ENCODE peak calls at places on chromosomes 16 and 17, in ten cellular contexts. G, Q, H, D, E, S, P, A, Z and Y are unnamed samples.

GRCh38 chr16:76535-77272 is 1.3 kb upstream of the MPG start:
- DNase-seq in G (peak; percentile 61), Q (peak; percentile 75), H (peak; percentile 76), D (peak; percentile 88), E (peak; percentile 95), S (peak; percentile 83), P (peak; percentile 78), A (peak; percentile 74), Z (peak; percentile 66), Y (peak; percentile 70)

GRCh38 chr17:73612074-73612473 is 32.2 kb downstream of the SDK2 start:
- DNase-seq in G (no peak), Q (no peak), H (no peak), D (no peak), E (no peak), S (no peak), P (no peak), A (no peak), Z (no peak), Y (no peak)

GRCh38 chr16:19512297-19512696 is 9.6 kb downstream of the GDE1 start:
- DNase-seq in G (no peak), Q (no peak), H (no peak), D (no peak), E (no peak), S (no peak), P (no peak), A (no peak), Z (no peak), Y (no peak)

GRCh38 chr17:35238817-35239216 is 4.1 kb upstream of the SLFN5 start:
- DNase-seq in G (no peak), Q (no peak), H (no peak), D (no peak), E (peak; percentile 78), S (no peak), P (no peak), A (peak; percentile 51), Z (no peak), Y (no peak)

GRCh38 chr16:20868890-20869289 is 31.3 kb downstream of the DCUN1D3 start:
- DNase-seq in G (no peak), Q (peak; percentile 78), H (peak; percentile 82), D (peak; percentile 92), E (peak; percentile 57), S (peak; percentile 80), P (peak; percentile 86), A (no peak), Z (peak; percentile 91), Y (peak; percentile 80)

GRCh38 chr16:10552998-10553491 is 27.4 kb downstream of the EMP2 start:
- DNase-seq in G (peak; percentile 21), Q (peak; percentile 33), H (no peak), D (peak; percentile 64), E (no peak), S (peak; percentile 34), P (peak; percentile 76), A (no peak), Z (peak; percentile 30), Y (peak; percentile 47)

GRCh38 chr17:8420041-8420934 is 15.4 kb upstream of the NDEL1 start:
- DNase-seq in G (no peak), Q (peak; percentile 28), H (peak; percentile 55), D (peak; percentile 47), E (peak; percentile 52), S (peak; percentile 73), P (peak; percentile 82), A (peak; percentile 16), Z (peak; percentile 94), Y (peak; percentile 84)

GRCh38 chr16:12311309-12311708 is 334.8 kb downstream of the SNX29 start:
- DNase-seq in G (no peak), Q (no peak), H (peak; percentile 40), D (no peak), E (no peak), S (no peak), P (peak; percentile 29), A (no peak), Z (no peak), Y (no peak)

GRCh38 chr17:40910441-40910841 is 25.4 kb upstream of the KRT20 start:
- DNase-seq in G (no peak), Q (no peak), H (no peak), D (no peak), E (peak; percentile 55), S (no peak), P (no peak), A (peak; percentile 31), Z (no peak), Y (no peak)

GRCh38 chr17:67602974-67603373 is 114.8 kb upstream of the NOL11 start:
- DNase-seq in G (no peak), Q (no peak), H (no peak), D (no peak), E (peak; percentile 49), S (peak; percentile 22), P (no peak), A (peak; percentile 75), Z (peak; percentile 53), Y (no peak)

GRCh38 chr17:17922198-17922901 is 49.9 kb downstream of the TOM1L2 start:
- DNase-seq in G (no peak), Q (no peak), H (peak; percentile 21), D (no peak), E (no peak), S (no peak), P (no peak), A (no peak), Z (no peak), Y (no peak)
- H3K4me1 ChIP-seq in G (peaks cover 22% of the 10 kb centered on the region), Q (peaks cover 60% of the 10 kb centered on the region), H (peaks cover 10% of the 10 kb centered on the region), D (peaks cover 82% of the 10 kb centered on the region), E (peaks cover 30% of the 10 kb centered on the region), S (peaks cover 22% of the 10 kb centered on the region), P (peaks cover 43% of the 10 kb centered on the region), A (peaks cover 48% of the 10 kb centered on the region), Z (peaks cover 34% of the 10 kb centered on the region), Y (peaks cover 9% of the 10 kb centered on the region)

GRCh38 chr16:89294486-89294885 is 77.0 kb downstream of the ZNF778 start:
- DNase-seq in G (no peak), Q (no peak), H (no peak), D (no peak), E (no peak), S (no peak), P (no peak), A (no peak), Z (no peak), Y (no peak)

GRCh38 chr16:89292443-89293078 is 75.1 kb downstream of the ZNF778 start:
- DNase-seq in G (no peak), Q (no peak), H (no peak), D (no peak), E (no peak), S (no peak), P (no peak), A (no peak), Z (peak; percentile 71), Y (peak; percentile 67)

GRCh38 chr16:89295071-89295900 is 77.8 kb downstream of the ZNF778 start:
- DNase-seq in G (no peak), Q (no peak), H (no peak), D (no peak), E (no peak), S (no peak), P (no peak), A (no peak), Z (no peak), Y (no peak)

GRCh38 chr16:89291776-89292175 is 74.3 kb downstream of the ZNF778 start:
- DNase-seq in G (no peak), Q (no peak), H (no peak), D (no peak), E (no peak), S (no peak), P (no peak), A (no peak), Z (no peak), Y (no peak)

GRCh38 chr16:89293276-89294143 is 76.0 kb downstream of the ZNF778 start:
- DNase-seq in G (no peak), Q (no peak), H (no peak), D (no peak), E (peak; percentile 12), S (no peak), P (no peak), A (no peak), Z (peak; percentile 62), Y (peak; percentile 65)
- TF ChIP-seq CTCF in G (no peak), Q (no peak), H (no peak), D (peak; percentile 7), E (peak; percentile 6), S (no peak), P (no peak), A (peak; percentile 21), Z (no peak), Y (no peak)

GRCh38 chr17:83202002-83203000 is 122.9 kb downstream of the METRNL start:
- DNase-seq in G (peak; percentile 6), Q (peak; percentile 15), H (no peak), D (peak; percentile 8), E (no peak), S (no peak), P (peak; percentile 3), A (no peak), Z (peak; percentile 25), Y (no peak)

GRCh38 chr17:83200231-83200699 is 120.9 kb downstream of the METRNL start:
- DNase-seq in G (peak; percentile 70), Q (peak; percentile 70), H (peak; percentile 36), D (peak; percentile 76), E (peak; percentile 26), S (no peak), P (peak; percentile 59), A (peak; percentile 52), Z (peak; percentile 70), Y (peak; percentile 48)

GRCh38 chr17:83203073-83203471 is 123.7 kb downstream of the METRNL start:
- DNase-seq in G (peak; percentile 53), Q (peak; percentile 74), H (peak; percentile 57), D (peak; percentile 50), E (peak; percentile 94), S (peak; percentile 37), P (no peak), A (no peak), Z (peak; percentile 37), Y (peak; percentile 63)

GRCh38 chr17:83200746-83201145 is 121.3 kb downstream of the METRNL start:
- DNase-seq in G (peak; percentile 8), Q (no peak), H (no peak), D (peak; percentile 14), E (no peak), S (no peak), P (peak; percentile 3), A (no peak), Z (no peak), Y (no peak)

GRCh38 chr17:83201206-83202001 is 122.0 kb downstream of the METRNL start:
- DNase-seq in G (peak; percentile 7), Q (peak; percentile 8), H (no peak), D (no peak), E (no peak), S (no peak), P (peak; percentile 4), A (no peak), Z (peak; percentile 20), Y (no peak)
- H3K9me3 ChIP-seq in G (no peaks in the 10 kb centered on the region), Q (no peaks in the 10 kb centered on the region), H (no peaks in the 10 kb centered on the region), D (no peaks in the 10 kb centered on the region), E (no peaks in the 10 kb centered on the region), S (no peaks in the 10 kb centered on the region), P (no peaks in the 10 kb centered on the region), A (no peaks in the 10 kb centered on the region), Z (no peaks in the 10 kb centered on the region), Y (no peaks in the 10 kb centered on the region)

DNA sequence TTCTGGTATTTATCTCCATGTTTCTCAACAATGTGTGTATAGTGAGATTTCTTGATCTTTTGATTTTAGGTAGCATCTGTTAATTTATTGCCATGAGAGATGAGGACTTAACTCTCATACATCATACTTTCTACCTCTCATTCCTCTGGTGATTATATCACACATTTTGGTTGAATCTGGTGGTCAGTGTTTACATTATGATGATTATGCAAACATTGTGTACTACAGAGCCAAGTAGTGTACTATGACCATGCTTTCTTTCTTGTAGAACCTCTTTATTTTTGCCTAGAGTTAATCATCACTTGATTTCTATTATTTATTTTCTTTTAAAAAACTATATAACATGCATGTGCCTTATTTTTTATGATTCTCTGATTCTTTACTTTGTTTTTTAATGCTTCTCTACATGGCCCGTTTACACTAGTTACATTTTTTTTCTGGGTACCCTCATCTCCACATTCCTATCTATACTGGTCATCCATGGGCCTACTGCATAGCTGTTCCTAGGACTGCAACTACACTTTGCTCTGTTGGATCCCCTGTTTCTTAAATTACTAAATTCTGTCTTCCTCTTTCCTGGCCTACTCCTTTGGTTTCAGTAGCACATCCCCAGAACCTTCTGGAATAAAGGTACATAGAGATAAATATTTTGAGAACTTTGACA is 63.0 kb upstream of the LRRC37A3 start:
- DNase-seq in G (no peak), Q (no peak), H (no peak), D (no peak), E (peak; percentile 58), S (no peak), P (no peak), A (peak; percentile 33), Z (no peak), Y (no peak)
- H3K4me1 ChIP-seq in G (no peaks in the 10 kb centered on the region), Q (no peaks in the 10 kb centered on the region), H (peaks cover 8% of the 10 kb centered on the region), D (no peaks in the 10 kb centered on the region), E (peaks cover 5% of the 10 kb centered on the region), S (no peaks in the 10 kb centered on the region), P (no peaks in the 10 kb centered on the region), A (peaks cover 26% of the 10 kb centered on the region), Z (peaks cover 22% of the 10 kb centered on the region), Y (no peaks in the 10 kb centered on the region)